ENCODE peak calls at places on chromosomes 13 and 19, in four cellular contexts. X is fibroblast of lung, E is ovary, Q is heart right ventricle. N is an unnamed sample.

GRCh38 chr19:40612831-40613668 is 11.9 kb downstream of the LTBP4 start:
- DNase-seq in X (no peak), Q (peak; percentile 74), E (peak; percentile 82), N (no peak)

GRCh38 chr19:46840157-46840942 is 10.3 kb downstream of the AP2S1 start:
- DNase-seq in X (peak; percentile 76), Q (peak; percentile 47), E (peak; percentile 67), N (no peak)

GRCh38 chr19:12603714-12604113 is 6.9 kb downstream of the ZNF490 start:
- DNase-seq in E (no peak), X (peak; percentile 66), Q (no peak), N (no peak)

GRCh38 chr19:13103961-13104847 is 1.5 kb upstream of the LYL1 start:
- DNase-seq in X (no peak), Q (peak; percentile 80), E (peak; percentile 57), N (peak; percentile 82)

GRCh38 chr19:19098703-19099632 is 35.2 kb downstream of the SLC25A42 start:
- DNase-seq in E (no peak), X (no peak), Q (no peak), N (no peak)

GRCh38 chr19:51082641-51083040 is at the start of gene KLK14:
- DNase-seq in Q (no peak), E (no peak), X (no peak), N (no peak)

GRCh38 chr19:16849168-16849567 is 20.0 kb downstream of the SIN3B start:
- DNase-seq in X (peak; percentile 80), Q (no peak), E (no peak), N (no peak)

GRCh38 chr13:105474983-105475382 is 1060.5 kb downstream of the EFNB2 start:
- DNase-seq in E (no peak), X (no peak), Q (no peak), N (no peak)

GRCh38 chr19:14160017-14160703 is 23.8 kb upstream of the ASF1B start:
- DNase-seq in X (no peak), Q (no peak), E (no peak), N (no peak)

GRCh38 chr13:110312669-110313031 is 5.6 kb downstream of the COL4A2 start:
- DNase-seq in Q (no peak), E (no peak), X (peak; percentile 43), N (peak; percentile 83)

GRCh38 chr13:100209857-100210580 is 121.1 kb downstream of the PCCA start:
- DNase-seq in E (no peak), X (peak; percentile 75), Q (no peak), N (no peak)

GRCh38 chr19:42477117-42477516 is 34.4 kb upstream of the CXCL17 start:
- DNase-seq in X (no peak), E (no peak), Q (no peak), N (no peak)

GRCh38 chr13:109779074-109779473 is 7.3 kb downstream of the IRS2 start:
- DNase-seq in E (no peak), X (no peak), Q (no peak), N (no peak)

GRCh38 chr19:39792999-39793546 is 14.4 kb downstream of the LEUTX start:
- DNase-seq in Q (peak; percentile 73), E (peak; percentile 70), X (peak; percentile 81), N (peak; percentile 11)

GRCh38 chr19:4547303-4548237 is 7.7 kb upstream of the LRG1 start:
- DNase-seq in E (no peak), Q (no peak), X (peak; percentile 14), N (no peak)

GRCh38 chr19:22605275-22606211 is 28.6 kb upstream of the ZNF492 start:
- DNase-seq in Q (no peak), X (no peak), E (no peak), N (no peak)

GRCh38 chr13:112657850-112658445 is 31.9 kb upstream of the ATP11A start:
- DNase-seq in Q (no peak), X (peak; percentile 28), E (no peak), N (no peak)

GRCh38 chr19:42433503-42434260 is 6.5 kb upstream of the LIPE start:
- DNase-seq in X (peak; percentile 68), Q (peak; percentile 86), E (peak; percentile 50), N (no peak)

GRCh38 chr19:42323852-42324654 is 1.4 kb upstream of the MEGF8 start:
- DNase-seq in X (no peak), E (no peak), Q (no peak), N (no peak)

GRCh38 chr13:86757236-86757978 is 913.8 kb upstream of the SLITRK5 start:
- DNase-seq in Q (no peak), X (no peak), E (no peak), N (no peak)

GRCh38 chr13:33194820-33195692 is 90.5 kb downstream of the STARD13 start:
- DNase-seq in E (peak; percentile 43), X (peak; percentile 97), Q (no peak), N (no peak)

GRCh38 chr19:48455171-48455907 is at the start of gene KCNJ14:
- DNase-seq in Q (no peak), X (no peak), E (peak; percentile 9), N (no peak)

GRCh38 chr19:12482505-12482886 is 2.1 kb downstream of the ZNF709 start:
- DNase-seq in Q (no peak), X (no peak), E (no peak), N (no peak)

GRCh38 chr13:77544365-77544764 is 8.9 kb downstream of the SCEL start:
- DNase-seq in X (peak; percentile 63), E (peak; percentile 32), Q (peak; percentile 57), N (no peak)

GRCh38 chr13:31048521-31048920 is 113.2 kb downstream of the HSPH1 start:
- DNase-seq in X (no peak), E (no peak), Q (no peak), N (peak; percentile 24)

GRCh38 chr13:58085819-58086218 is 454.3 kb downstream of the PCDH17 start:
- DNase-seq in E (no peak), Q (no peak), X (no peak), N (no peak)

GRCh38 chr19:13277104-13277809 is 127.0 kb downstream of the IER2 start:
- DNase-seq in X (peak; percentile 78), Q (peak; percentile 29), E (peak; percentile 43), N (peak; percentile 75)

GRCh38 chr19:13302521-13303270 is 152.5 kb downstream of the IER2 start:
- DNase-seq in E (no peak), X (no peak), Q (no peak), N (no peak)

GRCh38 chr13:100751826-100752225 is 77.2 kb upstream of the TMTC4 start:
- DNase-seq in E (no peak), X (no peak), Q (no peak), N (no peak)

GRCh38 chr19:8214802-8215201 is 5.6 kb downstream of the CERS4 start:
- DNase-seq in Q (no peak), X (no peak), E (no peak), N (no peak)

GRCh38 chr19:13031917-13032623 is 36.8 kb downstream of the NFIX start:
- DNase-seq in X (peak; percentile 78), Q (no peak), E (no peak), N (no peak)

GRCh38 chr19:35641515-35642151 is at the start of gene ETV2:
- DNase-seq in E (peak; percentile 48), X (peak; percentile 13), Q (peak; percentile 46), N (no peak)

GRCh38 chr13:99066219-99066618 is 88.4 kb upstream of the DOCK9 start:
- DNase-seq in X (no peak), Q (no peak), E (no peak), N (no peak)
- H3K4me1 ChIP-seq in X (peaks cover 7% of the 10 kb centered on the region), Q (peaks cover 59% of the 10 kb centered on the region), E (peaks cover 2% of the 10 kb centered on the region), N (no peaks in the 10 kb centered on the region)

GRCh38 chr13:41780736-41781708 is 179.9 kb downstream of the VWA8 start:
- DNase-seq in E (no peak), X (peak; percentile 74), Q (no peak), N (no peak)
- H3K27ac ChIP-seq in E (no peak overlapping the region), X (no peak overlapping the region), Q (peak overlapping the region; percentile 38), N (no peak overlapping the region)

DNA sequence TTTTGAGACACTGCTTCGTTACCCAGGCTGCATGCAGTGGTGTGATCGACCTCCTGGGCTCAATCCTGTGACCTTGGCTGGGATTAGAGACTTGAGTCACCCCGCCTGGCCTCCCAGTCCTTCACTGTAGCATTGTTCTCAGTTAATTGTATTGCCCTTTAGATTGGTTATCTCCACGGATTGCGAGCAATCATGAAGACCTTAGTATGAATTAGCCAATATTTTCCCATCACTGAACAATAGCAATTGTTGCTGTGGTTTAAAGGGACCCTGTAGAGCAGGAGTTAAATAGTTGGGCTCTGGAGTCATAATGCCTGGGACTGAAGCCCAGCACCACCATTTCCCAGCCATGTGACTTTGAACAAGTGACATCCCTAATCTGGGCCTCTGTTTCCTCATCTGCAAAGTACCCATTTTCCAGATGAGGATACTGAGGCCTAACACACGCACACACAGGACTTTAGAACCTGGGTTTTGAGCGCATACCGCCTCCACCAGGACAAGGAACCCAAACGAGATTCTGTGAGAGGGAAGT is 8.4 kb downstream of the PPP1R14A start:
- DNase-seq in E (no peak), X (no peak), Q (no peak), N (no peak)
- H3K4me1 ChIP-seq in E (peaks cover 14% of the 10 kb centered on the region), X (peaks cover 19% of the 10 kb centered on the region), Q (peaks cover 25% of the 10 kb centered on the region), N (peaks cover 71% of the 10 kb centered on the region)

GRCh38 chr13:42041684-42042035 is 6.8 kb upstream of the DGKH start:
- DNase-seq in X (peak; percentile 71), Q (peak; percentile 37), E (peak; percentile 56), N (no peak)
- H3K27ac ChIP-seq in X (peak overlapping the region; percentile 70), Q (peak overlapping the region; percentile 98), E (peak overlapping the region; percentile 4), N (peak overlapping the region; percentile 89)

GRCh38 chr19:1441022-1441426 is 2.8 kb downstream of the RPS15 start:
- DNase-seq in Q (no peak), E (no peak), X (no peak), N (no peak)

GRCh38 chr19:1440418-1440801 is 2.2 kb downstream of the RPS15 start:
- DNase-seq in Q (no peak), X (no peak), E (no peak), N (no peak)

GRCh38 chr19:1438933-1439358 is 750 bp downstream of the RPS15 start:
- DNase-seq in X (no peak), E (no peak), Q (no peak), N (no peak)

GRCh38 chr19:1445185-1445931 is 4.6 kb upstream of the APC2 start:
- DNase-seq in E (peak; percentile 62), X (peak; percentile 36), Q (peak; percentile 75), N (no peak)

DNA sequence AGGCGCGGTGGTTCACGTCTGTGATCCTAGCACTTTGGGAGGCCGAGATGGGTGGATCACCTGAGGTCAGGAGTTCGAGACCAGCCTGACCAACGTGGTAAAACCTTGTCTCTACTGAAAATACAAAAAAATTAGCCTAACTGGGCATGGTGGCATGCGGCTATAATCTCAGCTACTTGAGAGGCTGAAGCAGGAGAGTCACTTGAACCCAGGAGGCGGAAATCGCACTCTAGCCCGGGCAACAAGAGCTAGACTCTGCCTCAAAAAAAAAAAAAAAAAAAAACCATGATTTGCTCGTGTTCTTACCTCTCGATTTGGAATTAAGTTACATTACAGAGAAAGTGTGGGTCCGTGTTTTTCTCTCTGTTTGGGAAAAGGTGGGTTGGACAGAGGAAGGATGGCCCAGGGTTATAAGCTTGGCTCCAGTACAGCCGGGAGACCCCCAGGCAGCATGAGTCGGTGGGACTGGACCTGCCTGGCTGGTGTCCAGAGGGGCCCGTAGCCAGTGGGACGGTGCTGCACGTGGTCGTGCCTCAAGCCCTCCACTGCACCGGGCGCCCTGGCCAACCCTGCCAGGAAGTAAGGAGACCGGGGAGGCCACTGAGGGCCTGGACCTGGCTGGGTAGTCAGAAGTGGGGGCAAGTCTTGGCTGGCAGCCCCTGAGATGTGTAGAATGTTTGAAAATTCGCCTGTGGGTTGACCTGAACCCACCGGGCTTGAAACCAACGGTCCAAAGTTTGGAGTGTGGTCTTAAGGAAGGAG is 3.7 kb downstream of the RPS15 start:
- DNase-seq in X (no peak), Q (no peak), E (no peak), N (no peak)
- H3K4me1 ChIP-seq in X (peaks cover 5% of the 10 kb centered on the region), Q (peaks cover 49% of the 10 kb centered on the region), E (peaks cover 11% of the 10 kb centered on the region), N (peaks cover 29% of the 10 kb centered on the region)